ENCODE peak calls at places on chromosomes 13 and 19, in five cellular contexts. P, S, Q, F and X are unnamed samples.

GRCh38 chr13:66492479-66492878 is 737.7 kb downstream of the PCDH9 start:
- DNase-seq in P (peak), S (no peak), Q (no peak), F (peak), X (no peak)

GRCh38 chr19:48991823-48992570 is 1.1 kb downstream of the GYS1 start:
- DNase-seq in P (peak), S (peak), Q (peak), F (peak), X (no peak)

GRCh38 chr19:55242517-55242916 is 14.0 kb upstream of the TMEM86B start:
- DNase-seq in P (no peak), S (no peak), Q (no peak), F (no peak), X (no peak)

GRCh38 chr19:12774588-12775555 is at the start of gene HOOK2:
- DNase-seq in P (peak), S (no peak), Q (peak), F (no peak), X (no peak)

GRCh38 chr13:22198001-22198400 is 527.1 kb downstream of the FGF9 start:
- DNase-seq in P (no peak), S (no peak), Q (no peak), F (no peak), X (no peak)

GRCh38 chr13:113184568-113185440 is 23.7 kb downstream of the PCID2 start:
- DNase-seq in P (no peak), S (no peak), Q (no peak), F (no peak), X (no peak)

GRCh38 chr19:46408611-46409039 is 4.7 kb downstream of the CCDC8 start:
- DNase-seq in P (no peak), S (peak), Q (peak), F (peak), X (no peak)

GRCh38 chr13:112651306-112651705 is 38.5 kb upstream of the ATP11A start:
- DNase-seq in P (no peak), S (no peak), Q (no peak), F (peak), X (no peak)

GRCh38 chr13:85724554-85725432 is 74.4 kb downstream of the SLITRK6 start:
- DNase-seq in P (no peak), S (no peak), Q (no peak), F (no peak), X (no peak)

GRCh38 chr13:74134226-74134776 is at the start of gene KLF12:
- DNase-seq in P (peak), S (peak), Q (peak), F (peak), X (peak)

GRCh38 chr19:13143135-13143534 is 7.0 kb downstream of the STX10 start:
- DNase-seq in P (peak), S (peak), Q (no peak), F (no peak), X (no peak)

GRCh38 chr19:7888145-7888825 is at the start of gene LRRC8E:
- DNase-seq in P (peak), S (peak), Q (no peak), F (peak), X (no peak)

DNA sequence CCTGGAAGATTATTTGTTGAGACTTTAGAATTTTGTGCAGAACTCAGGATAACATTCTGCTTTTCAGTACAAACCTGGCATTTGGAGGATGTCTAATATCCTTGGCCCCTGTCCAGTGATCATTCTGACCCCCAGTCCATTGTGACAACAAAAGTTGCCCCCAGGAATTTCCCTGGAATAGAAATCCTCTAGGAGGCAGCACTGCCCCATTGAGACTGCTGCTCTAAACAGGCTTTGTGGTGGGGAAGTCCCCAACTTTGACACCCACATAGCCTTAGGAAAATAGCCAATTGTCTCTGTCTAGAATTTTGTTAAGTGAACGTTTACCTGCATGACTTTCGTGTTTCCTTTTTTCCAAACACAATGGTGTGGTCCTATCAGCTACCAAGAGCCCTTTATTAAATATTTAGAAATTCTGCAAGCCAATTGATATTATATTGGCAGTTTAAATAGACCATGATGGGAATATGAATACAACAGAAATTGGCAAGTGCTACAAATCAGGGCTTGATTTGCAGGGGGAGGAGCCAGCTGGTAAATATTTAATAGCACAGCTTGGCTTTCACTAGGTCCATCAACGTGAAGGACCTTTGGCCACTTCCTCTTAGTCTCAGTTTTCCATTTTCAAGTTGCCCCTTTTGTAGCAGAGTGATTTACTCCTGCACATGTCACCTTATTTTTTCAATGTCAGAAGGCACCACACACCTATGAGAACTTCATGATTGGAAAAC is 451.7 kb downstream of the EFNB2 start:
- DNase-seq in P (peak), S (peak), Q (peak), F (peak), X (no peak)
- TF ChIP-seq CTCF in P (peak), S (peak), Q (peak), F (peak), X (peak)

DNA sequence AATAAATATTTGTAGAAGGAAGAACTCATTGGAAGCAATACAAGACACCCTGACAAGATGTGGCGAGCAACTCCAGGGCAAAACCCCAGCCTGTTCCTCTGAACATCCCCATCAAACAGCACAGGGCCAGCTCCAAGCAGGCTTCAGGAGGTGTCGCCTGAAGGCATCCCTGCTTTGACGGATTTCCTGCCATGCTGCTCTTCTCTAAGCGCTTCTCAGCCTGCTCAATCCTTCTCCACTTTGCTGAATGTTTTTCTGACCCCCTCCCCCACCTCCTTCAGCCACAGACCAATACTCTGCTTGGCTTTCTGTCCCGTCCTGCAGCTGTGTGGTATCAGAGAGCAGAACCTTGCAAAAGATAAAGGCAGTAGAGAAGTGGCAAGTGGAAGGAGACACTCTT is 28.4 kb downstream of the C19orf81 start:
- DNase-seq in P (no peak), S (no peak), Q (no peak), F (no peak), X (no peak)
- H3K4me3 ChIP-seq in P (no peak), S (no peak), Q (no peak), F (no peak), X (no peak)

DNA sequence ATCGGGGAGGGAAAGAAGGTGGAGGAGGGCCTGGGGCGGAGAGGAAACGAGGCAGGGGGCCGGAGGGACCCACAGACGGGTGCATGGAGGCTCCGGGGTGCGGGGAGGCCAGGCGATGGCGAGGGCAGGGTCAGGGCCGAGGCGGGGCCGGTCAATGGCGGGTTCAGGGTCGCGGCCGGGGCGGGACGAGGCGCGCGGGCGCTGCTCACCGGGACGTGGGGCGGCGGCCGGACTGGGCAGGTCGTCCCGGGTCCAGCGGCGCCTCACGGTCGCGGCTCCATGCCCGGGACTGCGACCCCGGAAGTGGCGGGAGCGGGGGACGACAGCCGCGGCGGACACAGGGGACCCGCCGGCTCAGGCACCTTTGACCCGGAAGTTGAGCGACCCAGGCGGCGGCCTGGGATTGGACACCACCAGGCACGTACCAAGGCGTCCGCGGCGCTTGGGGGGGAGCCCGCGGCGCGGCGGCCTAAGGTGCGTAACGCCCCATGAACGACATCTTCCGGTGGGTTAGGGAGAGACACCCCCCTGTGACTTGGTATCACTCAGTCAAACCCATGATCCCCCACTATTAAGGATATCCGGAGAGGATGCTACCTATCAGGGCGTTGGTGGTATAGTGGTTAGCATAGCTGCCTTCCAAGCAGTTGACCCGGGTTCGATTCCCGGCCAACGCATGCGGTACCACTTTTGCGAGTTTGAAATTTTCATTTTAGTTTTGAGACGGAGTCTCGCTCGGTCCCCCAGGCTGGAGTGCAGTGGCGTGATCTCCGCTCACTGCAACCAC is at the start of gene DPP9:
- DNase-seq in P (peak), S (peak), Q (peak), F (peak), X (peak)
- TF ChIP-seq CTCF in P (no peak), S (no peak), Q (peak), F (peak), X (peak)

DNA sequence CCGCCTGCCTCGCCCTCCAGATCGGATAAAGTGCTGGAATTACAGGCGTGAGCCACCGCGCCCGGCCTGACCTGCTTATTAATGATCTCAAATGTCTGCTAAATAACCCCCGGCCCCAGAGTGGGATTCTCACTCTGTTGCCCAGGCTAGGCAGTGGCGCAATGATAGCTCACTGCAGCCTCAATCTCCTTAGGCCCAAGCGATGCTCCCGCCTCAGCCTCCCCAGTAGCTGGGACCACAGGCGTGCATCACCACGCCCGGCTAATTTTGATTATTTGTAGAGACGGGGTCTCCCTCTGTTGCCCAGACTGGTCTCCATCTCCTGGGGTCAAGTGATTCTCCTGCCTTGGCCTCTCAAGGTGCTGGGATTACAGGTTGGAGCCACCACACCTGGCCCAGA is 626 bp upstream of the ATP5F1D start:
- DNase-seq in P (no peak), S (no peak), Q (no peak), F (no peak), X (no peak)
- H3K4me3 ChIP-seq in P (peak), S (no peak), Q (peak), F (peak), X (no peak)

GRCh38 chr13:47800593-47800992 is 200.5 kb downstream of the SUCLA2 start:
- DNase-seq in P (no peak), S (no peak), Q (no peak), F (no peak), X (no peak)

GRCh38 chr13:47801555-47801954 is 199.5 kb downstream of the SUCLA2 start:
- DNase-seq in P (no peak), S (peak), Q (no peak), F (no peak), X (no peak)

GRCh38 chr13:47796816-47797215 is 204.3 kb downstream of the SUCLA2 start:
- DNase-seq in P (no peak), S (no peak), Q (no peak), F (peak), X (no peak)

GRCh38 chr13:47798194-47798593 is 202.9 kb downstream of the SUCLA2 start:
- DNase-seq in P (no peak), S (no peak), Q (no peak), F (no peak), X (no peak)

GRCh38 chr13:47798906-47799305 is 202.2 kb downstream of the SUCLA2 start:
- DNase-seq in P (no peak), S (peak), Q (no peak), F (peak), X (no peak)
- TF ChIP-seq CTCF in P (peak), S (peak), Q (peak), F (peak), X (peak)

GRCh38 chr19:15584095-15584494 is 30.9 kb upstream of the CYP4F8 start:
- DNase-seq in P (no peak), S (no peak), Q (no peak), F (no peak), X (no peak)
- H3K4me3 ChIP-seq in P (no peak), S (no peak), Q (no peak), F (no peak), X (no peak)

DNA sequence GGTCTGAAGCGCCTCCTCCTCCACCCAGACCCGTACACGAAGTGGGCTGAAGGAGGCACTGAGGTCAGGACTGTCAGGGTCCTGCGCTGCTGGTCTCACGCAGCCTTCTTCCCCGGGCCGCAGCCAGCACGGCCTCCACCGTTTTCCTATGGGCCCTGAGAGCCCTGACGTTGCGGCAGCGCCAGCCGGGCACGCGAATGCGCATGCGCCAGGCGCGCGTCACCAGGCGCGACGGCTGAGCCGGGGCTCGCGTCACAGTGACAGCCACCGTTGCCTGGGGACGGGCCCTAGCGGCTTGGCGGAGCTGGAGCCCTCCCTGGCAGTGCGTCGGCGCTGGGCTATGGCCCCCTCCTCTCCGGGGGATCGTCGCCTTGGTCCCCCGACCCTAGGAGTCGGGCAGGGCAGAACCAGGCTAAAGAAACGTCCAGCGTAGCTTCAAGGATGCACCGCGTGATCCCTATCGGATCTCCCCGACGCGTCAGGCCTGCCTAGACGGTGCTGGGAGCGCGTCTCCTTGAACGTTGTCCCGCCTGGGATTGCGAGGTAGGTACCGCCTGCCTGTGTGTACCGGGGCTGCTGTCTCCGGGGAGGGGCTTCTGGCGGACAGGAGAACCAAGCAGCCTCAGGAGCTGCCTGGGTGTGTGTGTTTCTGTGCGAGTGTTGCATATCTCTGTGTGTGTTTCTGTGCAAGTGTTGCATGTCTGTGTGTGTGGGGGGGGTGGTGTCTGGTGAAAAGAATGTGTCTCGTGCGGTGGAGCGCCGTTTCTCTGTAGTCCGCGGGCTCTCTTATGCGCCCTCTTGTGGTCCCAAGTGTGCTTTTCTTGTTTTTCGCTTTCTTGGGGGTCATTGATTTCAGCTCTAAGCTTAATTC is 43.2 kb downstream of the ZNF571 start:
- DNase-seq in P (no peak), S (peak), Q (peak), F (no peak), X (no peak)
- TF ChIP-seq CTCF in P (peak), S (no peak), Q (peak), F (peak), X (peak)

GRCh38 chr13:42348576-42348975 is 76.6 kb downstream of the AKAP11 start:
- DNase-seq in P (no peak), S (no peak), Q (no peak), F (no peak), X (no peak)

GRCh38 chr13:42350141-42350540 is 78.2 kb downstream of the AKAP11 start:
- DNase-seq in P (no peak), S (no peak), Q (no peak), F (no peak), X (no peak)

GRCh38 chr13:42345367-42345766 is 73.4 kb downstream of the AKAP11 start:
- DNase-seq in P (no peak), S (no peak), Q (no peak), F (no peak), X (no peak)
- H3K4me3 ChIP-seq in P (no peak), S (no peak), Q (no peak), F (no peak), X (no peak)